ENCODE peak calls at places on chromosomes 11 and 22, in seven cellular contexts. X, M, R, F, A, V and P are unnamed samples.

GRCh38 chr11:129703846-129704245 is 111.8 kb upstream of the TMEM45B start:
- DNase-seq in X (no peak), A (no peak), R (no peak), M (peak), V (no peak), F (no peak), P (peak)

GRCh38 chr11:130585545-130585944 is 137.1 kb downstream of the ADAMTS15 start:
- DNase-seq in A (no peak), M (peak), V (no peak), F (peak), X (no peak), R (peak), P (no peak)

GRCh38 chr22:28241637-28242290 is 322.7 kb upstream of the PITPNB start:
- DNase-seq in R (no peak), M (no peak), V (no peak), F (no peak), A (no peak), X (no peak), P (no peak)

GRCh38 chr11:65471410-65471762 is 27.5 kb upstream of the MALAT1 start:
- DNase-seq in F (peak), X (peak), V (peak), M (peak), R (peak), A (peak), P (peak)

GRCh38 chr11:110858556-110858921 is 146.3 kb upstream of the ARHGAP20 start:
- DNase-seq in M (peak), V (peak), R (peak), X (peak), A (no peak), F (no peak), P (peak)

GRCh38 chr11:122189259-122189658 is 73.2 kb upstream of the BLID start:
- DNase-seq in X (no peak), V (no peak), M (peak), R (peak), F (no peak), A (no peak), P (peak)

GRCh38 chr22:37295213-37295886 is 13.0 kb downstream of the CYTH4 start:
- DNase-seq in X (no peak), A (no peak), R (no peak), F (no peak), V (no peak), M (no peak), P (no peak)

GRCh38 chr11:129295746-129296145 is 79.9 kb upstream of the BARX2 start:
- DNase-seq in R (peak), X (no peak), F (no peak), V (no peak), M (peak), A (no peak), P (no peak)

GRCh38 chr11:96074551-96075309 is 150.8 kb upstream of the MTMR2 start:
- DNase-seq in R (no peak), A (no peak), X (no peak), F (no peak), M (no peak), V (no peak), P (no peak)

GRCh38 chr11:117663389-117663788 is 133.6 kb downstream of the DSCAML1 start:
- DNase-seq in F (no peak), V (no peak), R (no peak), A (no peak), X (no peak), M (no peak), P (no peak)

GRCh38 chr22:27100789-27101188 is 443.4 kb downstream of the MIAT start:
- DNase-seq in M (peak), R (no peak), A (no peak), F (no peak), X (no peak), V (no peak), P (peak)

GRCh38 chr11:96145163-96145585 is 197.8 kb downstream of the MAML2 start:
- DNase-seq in X (no peak), M (peak), F (no peak), R (peak), V (no peak), A (no peak), P (no peak)

GRCh38 chr11:93279911-93280347 is 50.6 kb upstream of the DEUP1 start:
- DNase-seq in X (no peak), M (no peak), V (no peak), F (no peak), R (no peak), A (no peak), P (no peak)

DNA sequence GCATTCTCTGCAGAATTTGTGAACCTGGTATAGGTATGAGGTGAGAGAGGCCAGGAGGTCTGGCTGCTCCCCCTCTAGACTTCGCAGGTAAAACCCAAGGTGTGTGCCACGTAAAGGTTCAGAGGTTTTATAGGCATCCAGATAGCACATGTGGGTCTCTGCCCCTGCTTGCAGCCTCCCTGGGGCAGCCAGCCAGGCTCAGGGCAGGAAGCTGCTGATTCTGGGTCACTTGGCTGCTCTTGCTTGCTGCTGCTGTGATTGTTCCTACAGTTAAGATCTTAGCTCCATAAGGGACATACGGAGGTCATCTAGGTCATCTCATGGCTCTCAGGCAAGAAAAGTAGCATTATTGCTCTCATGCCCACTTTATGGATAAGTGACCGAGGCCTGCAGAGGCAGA is 30.2 kb downstream of the ZBTB16 start:
- DNase-seq in V (peak), F (peak), M (no peak), X (no peak), R (no peak), A (no peak), P (no peak)
- H3K4me3 ChIP-seq in V (no peak), F (peak), M (no peak), X (peak), R (no peak), A (no peak), P (no peak)

GRCh38 chr11:35923452-35923851 is 20.4 kb upstream of the LDLRAD3 start:
- DNase-seq in M (peak), R (no peak), A (no peak), V (no peak), F (no peak), X (no peak), P (no peak)
- TF ChIP-seq CTCF in M (no peak), R (no peak), A (no peak), V (no peak), F (no peak), X (no peak), P (no peak)

GRCh38 chr11:112292785-112293407 is 32.2 kb upstream of the PLET1 start:
- DNase-seq in R (peak), M (peak), X (no peak), F (no peak), V (no peak), A (no peak), P (peak)

GRCh38 chr11:112289588-112290461 is 29.2 kb upstream of the PLET1 start:
- DNase-seq in A (peak), X (peak), M (peak), F (peak), R (peak), V (peak), P (peak)

GRCh38 chr11:112290462-112290894 is 29.8 kb upstream of the PLET1 start:
- DNase-seq in V (no peak), R (peak), M (no peak), A (no peak), X (no peak), F (no peak), P (no peak)

GRCh38 chr11:112292188-112292587 is 31.5 kb upstream of the PLET1 start:
- DNase-seq in X (no peak), V (no peak), F (no peak), M (no peak), A (no peak), R (no peak), P (no peak)

DNA sequence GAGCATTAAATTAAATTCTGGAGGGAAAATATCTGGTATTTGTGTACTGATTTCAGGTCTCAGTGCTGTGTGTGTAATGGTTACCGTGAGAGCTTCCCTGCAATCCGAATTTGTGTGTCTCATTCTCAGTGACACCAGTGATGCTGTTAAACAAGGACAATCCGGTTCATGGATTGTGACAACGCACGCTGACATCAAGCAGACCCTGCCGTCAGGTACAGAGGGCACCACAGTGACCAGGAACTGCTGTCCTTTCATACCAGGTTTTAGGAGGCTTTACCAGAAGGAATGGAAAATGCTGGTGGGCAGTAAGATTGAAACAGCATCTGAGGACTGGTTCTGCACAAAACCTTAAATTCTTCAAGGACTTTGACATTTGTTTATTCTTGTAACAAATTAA is 30.5 kb upstream of the PLET1 start:
- DNase-seq in V (no peak), R (no peak), X (no peak), F (no peak), A (no peak), M (no peak), P (no peak)
- H3K4me3 ChIP-seq in V (no peak), R (peak), X (peak), F (peak), A (no peak), M (no peak), P (no peak)

GRCh38 chr22:41946360-41947180 is at the start of gene CENPM:
- DNase-seq in X (peak), M (peak), V (peak), R (peak), A (peak), F (peak), P (peak)
- TF ChIP-seq CTCF in X (no peak), M (peak), V (peak), R (peak), A (no peak), F (no peak), P (peak)

DNA sequence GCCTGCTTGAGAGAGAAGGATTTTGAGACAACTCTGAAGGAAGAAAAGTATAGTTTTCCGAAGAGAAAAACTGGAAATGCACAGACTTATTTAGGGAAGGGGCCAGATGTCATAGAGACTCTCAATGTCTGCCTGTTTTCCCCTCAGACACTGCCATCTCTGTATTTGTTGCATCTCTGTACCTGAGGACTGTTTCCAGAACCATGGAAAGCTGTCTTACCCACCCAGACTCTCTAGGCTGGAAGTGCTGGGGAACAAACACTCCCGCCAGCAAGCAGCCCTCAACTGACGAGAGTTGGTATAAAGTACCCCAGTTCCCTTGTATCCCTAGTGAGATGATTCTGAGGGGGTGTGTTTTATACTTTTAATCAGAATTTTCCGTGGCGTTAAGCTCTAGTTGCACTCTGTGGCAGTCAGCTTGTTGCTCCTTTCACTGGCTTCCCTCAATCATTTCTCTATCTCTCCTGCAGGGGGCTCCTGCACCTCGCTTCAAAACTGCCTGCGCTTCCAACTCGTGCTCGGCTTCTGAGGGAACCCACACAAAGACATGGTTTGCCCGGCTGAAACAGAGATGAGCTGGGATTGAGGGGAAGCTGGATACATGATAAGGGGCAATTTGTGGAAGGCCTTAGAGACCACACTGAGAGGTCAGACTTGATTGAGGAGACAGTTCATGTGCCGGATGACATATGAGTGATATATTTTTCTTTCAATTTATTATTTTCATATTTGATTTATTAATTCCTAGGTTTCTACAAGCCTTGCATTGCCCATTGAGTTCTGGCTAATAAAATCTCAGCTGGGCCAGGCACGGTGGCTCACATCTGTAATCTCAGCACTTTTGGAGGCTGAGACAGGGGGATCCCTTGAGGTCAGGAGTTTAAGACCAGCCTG is 36.9 kb upstream of the CLPB start:
- DNase-seq in R (peak), M (peak), A (peak), X (peak), V (peak), F (no peak), P (peak)
- H3K4me3 ChIP-seq in R (no peak), M (no peak), A (no peak), X (no peak), V (no peak), F (peak), P (no peak)

DNA sequence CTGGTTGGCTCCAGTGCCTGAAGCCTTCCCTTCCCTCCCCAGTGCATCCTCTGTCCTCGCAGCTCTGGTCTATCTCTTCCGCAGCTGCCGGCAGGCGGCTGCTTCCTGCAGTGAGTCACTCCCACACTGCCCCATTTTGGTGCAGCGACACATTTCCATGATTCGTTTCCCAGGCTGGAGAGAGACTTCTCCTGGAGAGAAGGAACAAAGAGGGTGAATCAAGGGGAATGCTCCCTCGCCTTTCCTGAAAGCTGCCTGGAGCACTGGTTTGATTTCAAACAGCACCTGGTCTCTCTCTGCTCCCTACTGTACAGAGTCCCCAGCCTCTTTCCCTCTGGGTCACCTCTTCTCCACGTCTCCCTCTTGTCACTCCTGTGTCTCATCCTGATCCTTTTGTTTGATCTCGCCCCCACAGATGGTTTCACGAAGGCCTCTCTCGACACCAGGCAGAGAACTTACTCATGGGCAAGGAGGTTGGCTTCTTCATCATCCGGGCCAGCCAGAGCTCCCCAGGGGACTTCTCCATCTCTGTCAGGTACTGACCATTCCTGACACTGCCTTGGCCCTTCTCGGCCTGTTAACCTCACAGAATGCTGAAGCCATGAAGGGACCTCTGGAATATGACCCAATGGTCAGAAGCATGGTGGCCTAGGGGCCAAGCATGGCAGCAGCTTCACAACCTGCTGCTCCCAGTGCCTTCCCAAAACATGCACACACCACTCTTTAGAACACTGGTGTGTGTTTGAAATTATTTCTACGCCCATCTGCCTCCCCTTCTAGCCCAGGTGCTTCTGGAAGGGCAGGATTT is at the start of gene TMA7B:
- DNase-seq in R (peak), X (no peak), V (no peak), M (peak), F (no peak), A (peak), P (peak)
- TF ChIP-seq CTCF in R (peak), X (peak), V (no peak), M (peak), F (no peak), A (peak), P (peak)